ENCODE peak calls at places on chromosomes 13 and 19, in eight cellular contexts. O is tibial artery, D is NCI-H1436, V is Caki2, N is HFF-Myc, E is uterus, F is HEK293T, W is HuH-7. T is an unnamed sample.

GRCh38 chr13:51557875-51558604 is 26.2 kb upstream of the WDFY2 start:
- DNase-seq in W (no peak), D (no peak), F (no peak), O (no peak), N (no peak), V (peak), E (peak), T (peak)

GRCh38 chr13:35987572-35988513 is 143.3 kb downstream of the DCLK1 start:
- DNase-seq in V (no peak), N (no peak), W (no peak), F (no peak), D (no peak), E (no peak), O (no peak), T (no peak)

GRCh38 chr19:44341794-44342193 is 14.7 kb downstream of the ZNF112 start:
- DNase-seq in O (no peak), N (no peak), F (no peak), D (no peak), W (no peak), E (no peak), V (no peak), T (no peak)

GRCh38 chr13:25840261-25840660 is 211.6 kb downstream of the SHISA2 start:
- DNase-seq in O (no peak), E (no peak), D (no peak), W (no peak), V (no peak), F (no peak), N (no peak), T (no peak)

GRCh38 chr19:12783226-12783848 is 7.9 kb upstream of the JUNB start:
- DNase-seq in W (no peak), N (no peak), E (peak), O (no peak), V (no peak), D (no peak), F (no peak), T (no peak)

GRCh38 chr13:110711778-110712070 is 1.8 kb upstream of the ING1 start:
- DNase-seq in W (no peak), E (no peak), O (no peak), N (no peak), D (no peak), F (no peak), V (no peak), T (no peak)

GRCh38 chr13:25981060-25981459 is 70.8 kb downstream of the SHISA2 start:
- DNase-seq in E (no peak), N (no peak), D (no peak), V (no peak), F (no peak), O (no peak), W (no peak), T (no peak)

GRCh38 chr19:31054430-31054829 is 294.8 kb downstream of the TSHZ3 start:
- DNase-seq in W (no peak), V (peak), D (no peak), O (peak), F (peak), E (no peak), N (peak), T (no peak)

GRCh38 chr19:15871570-15871969 is 26.3 kb downstream of the CYP4F2 start:
- DNase-seq in F (no peak), N (no peak), W (no peak), D (no peak), O (no peak), V (no peak), E (no peak), T (no peak)